ENCODE peak calls at places on chromosome 2, in four cellular contexts. Q, S, C and X are unnamed samples.

GRCh38 chr2:196230051-196230450 is 58.7 kb upstream of the STK17B start:
- DNase-seq in Q (no peak), S (no peak), C (no peak), X (no peak)

GRCh38 chr2:119197125-119197403 is 26.6 kb upstream of the STEAP3 start:
- DNase-seq in Q (no peak), S (peak), C (no peak), X (no peak)

GRCh38 chr2:155412599-155412998 is 714.1 kb downstream of the KCNJ3 start:
- DNase-seq in Q (no peak), S (no peak), C (no peak), X (no peak)

GRCh38 chr2:20294231-20294630 is 56.4 kb downstream of the PUM2 start:
- DNase-seq in Q (no peak), S (no peak), C (no peak), X (no peak)

GRCh38 chr2:119517433-119517832 is 6.8 kb downstream of the SCTR start:
- DNase-seq in Q (peak), S (peak), C (peak), X (peak)

GRCh38 chr2:149488719-149489440 is 98.7 kb downstream of the MMADHC start:
- DNase-seq in Q (peak), S (no peak), C (no peak), X (no peak)

GRCh38 chr2:44731505-44731904 is 210.0 kb upstream of the SIX3 start:
- DNase-seq in Q (no peak), S (no peak), C (no peak), X (no peak)

GRCh38 chr2:1299053-1299452 is 114.2 kb upstream of the TPO start:
- DNase-seq in Q (no peak), S (no peak), C (no peak), X (no peak)

GRCh38 chr2:134119117-134119671 is 134.7 kb upstream of the MGAT5 start:
- DNase-seq in Q (no peak), S (no peak), C (no peak), X (no peak)

GRCh38 chr2:8582191-8582849 is 99.5 kb upstream of the ID2 start:
- DNase-seq in Q (no peak), S (no peak), C (no peak), X (no peak)

GRCh38 chr2:218002792-218003191 is at the start of gene TNS1:
- DNase-seq in Q (peak), S (peak), C (no peak), X (no peak)

GRCh38 chr2:239290618-239291504 is 110.0 kb downstream of the HDAC4 start:
- DNase-seq in Q (no peak), S (no peak), C (no peak), X (no peak)

GRCh38 chr2:37573406-37573805 is 98.0 kb downstream of the CDC42EP3 start:
- DNase-seq in Q (no peak), S (peak), C (no peak), X (no peak)

GRCh38 chr2:71428472-71429383 is 24.6 kb upstream of the DYSF start:
- DNase-seq in Q (no peak), S (no peak), C (no peak), X (no peak)

GRCh38 chr2:151033454-151034248 is 228.0 kb downstream of the RBM43 start:
- DNase-seq in Q (no peak), S (no peak), C (no peak), X (no peak)

GRCh38 chr2:19949071-19949470 is 40.8 kb downstream of the WDR35 start:
- DNase-seq in Q (peak), S (peak), C (no peak), X (no peak)

GRCh38 chr2:126359494-126359893 is 296.5 kb upstream of the GYPC start:
- DNase-seq in Q (peak), S (peak), C (no peak), X (no peak)

GRCh38 chr2:182416861-182417260 is 10.0 kb downstream of the PDE1A start:
- DNase-seq in Q (no peak), S (no peak), C (no peak), X (no peak)

GRCh38 chr2:72893594-72894319 is 6.5 kb downstream of the SPR start:
- DNase-seq in Q (peak), S (peak), C (peak), X (no peak)